ENCODE peak calls at places on chromosome 7, in six cellular contexts. J is aorta; W is prostate gland; S is naive thymus-derived CD4-positive, alpha-beta T cell; O is cardiac muscle cell; B is neuronal stem cell. X is an unnamed sample.

GRCh38 chr7:43658718-43659548 is 70.4 kb downstream of the COA1 start:
- DNase-seq in S (no peak), B (no peak), O (no peak), J (no peak), W (no peak), X (no peak)

GRCh38 chr7:131057015-131057518 is 270.6 kb upstream of the MKLN1 start:
- DNase-seq in O (no peak), S (no peak), B (no peak), J (no peak), W (peak; percentile 80), X (no peak)

GRCh38 chr7:38673795-38674194 is 42.6 kb upstream of the AMPH start:
- DNase-seq in J (no peak), O (no peak), B (no peak), S (no peak), W (no peak), X (peak; percentile 15)

GRCh38 chr7:152312316-152312715 is 123.5 kb downstream of the KMT2C start:
- DNase-seq in J (no peak), O (peak; percentile 56), S (no peak), W (no peak), B (no peak), X (no peak)

GRCh38 chr7:29224726-29225125 is 30.2 kb downstream of the CHN2 start:
- DNase-seq in S (no peak), W (no peak), O (no peak), B (no peak), J (no peak), X (no peak)

GRCh38 chr7:7237201-7237977 is 55.0 kb downstream of the C1GALT1 start:
- DNase-seq in J (no peak), W (no peak), O (no peak), B (no peak), S (no peak), X (no peak)

GRCh38 chr7:130899071-130899451 is 165.1 kb upstream of the KLF14 start:
- DNase-seq in O (no peak), W (no peak), S (no peak), B (no peak), J (no peak), X (no peak)

GRCh38 chr7:132437730-132438129 is 138.5 kb downstream of the PLXNA4 start:
- DNase-seq in S (peak; percentile 51), O (peak; percentile 80), J (no peak), B (no peak), W (no peak), X (no peak)

GRCh38 chr7:154336295-154336694 is 284.1 kb downstream of the DPP6 start:
- DNase-seq in O (no peak), J (no peak), S (no peak), W (no peak), B (no peak), X (no peak)

GRCh38 chr7:158194365-158194900 is 393.2 kb downstream of the PTPRN2 start:
- DNase-seq in J (no peak), W (no peak), S (no peak), O (no peak), B (no peak), X (no peak)

GRCh38 chr7:779480-779879 is 52.4 kb upstream of the PRKAR1B start:
- DNase-seq in O (no peak), J (no peak), W (no peak), B (no peak), S (no peak), X (no peak)

GRCh38 chr7:781228-781864 is 50.9 kb upstream of the SUN1 start:
- DNase-seq in S (no peak), O (no peak), J (no peak), B (no peak), W (no peak), X (no peak)

GRCh38 chr7:780516-780915 is 51.8 kb upstream of the SUN1 start:
- DNase-seq in B (no peak), O (no peak), J (no peak), S (no peak), W (no peak), X (no peak)

GRCh38 chr7:778968-779451 is 51.9 kb upstream of the PRKAR1B start:
- DNase-seq in S (no peak), W (no peak), B (no peak), J (no peak), O (no peak), X (no peak)

DNA sequence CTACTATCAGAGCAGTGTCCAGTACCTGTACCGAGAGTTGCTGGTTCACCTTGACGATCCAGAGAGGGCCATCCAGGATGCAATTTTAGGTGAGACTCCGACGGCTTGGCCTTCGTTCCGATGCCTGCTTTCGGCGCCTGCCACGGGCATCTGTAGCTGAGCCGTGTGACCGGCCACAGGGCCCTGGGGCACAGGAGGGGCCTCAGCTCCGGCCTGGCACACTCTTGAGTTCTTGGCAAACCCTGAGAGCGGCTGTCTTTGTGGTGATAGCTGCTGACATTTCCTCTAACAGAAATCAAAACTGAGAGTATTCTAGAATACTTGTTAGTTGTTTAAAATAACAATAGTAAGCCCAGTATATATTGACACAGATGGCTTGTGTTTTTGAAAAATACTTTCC is 52.2 kb upstream of the SUN1 start:
- DNase-seq in B (no peak), O (no peak), S (no peak), W (no peak), J (no peak), X (no peak)
- H3K36me3 ChIP-seq in B (peaks cover 94% of the 10 kb centered on the region), O (peaks cover 16% of the 10 kb centered on the region), S (no peaks in the 10 kb centered on the region), W (no peaks in the 10 kb centered on the region), J (no peaks in the 10 kb centered on the region), X (peaks cover 33% of the 10 kb centered on the region)

DNA sequence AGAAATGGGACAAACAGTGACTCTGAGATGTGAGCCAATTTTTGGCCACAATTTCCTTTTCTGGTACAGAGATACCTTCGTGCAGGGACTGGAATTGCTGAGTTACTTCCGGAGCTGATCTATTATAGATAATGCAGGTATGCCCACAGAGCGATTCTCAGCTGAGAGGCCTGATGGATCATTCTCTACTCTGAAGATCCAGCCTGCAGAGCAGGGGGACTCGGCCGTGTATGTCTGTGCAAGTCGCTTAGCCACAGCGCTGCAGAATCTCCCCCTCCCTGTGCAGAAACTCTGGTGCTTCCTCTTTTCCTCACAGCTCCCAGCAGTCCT is 183.2 kb upstream of the PRSS58 start:
- DNase-seq in S (no peak), W (no peak), J (no peak), O (no peak), B (no peak), X (no peak)
- H3K4me3 ChIP-seq in S (no peak overlapping the region), W (no peak overlapping the region), J (no peak overlapping the region), O (no peak overlapping the region), B (no peak overlapping the region), X (no peak overlapping the region)

GRCh38 chr7:27099224-27099838 is 3.2 kb downstream of the HOXA2 start:
- DNase-seq in S (no peak), O (no peak), W (no peak), B (peak; percentile 3), J (no peak), X (no peak)

GRCh38 chr7:27098493-27099223 is 2.9 kb upstream of the HOXA1 start:
- DNase-seq in J (no peak), S (no peak), B (peak; percentile 42), O (peak; percentile 42), W (no peak), X (no peak)

GRCh38 chr7:27096756-27097514 is 1.1 kb upstream of the HOXA1 start:
- DNase-seq in J (peak; percentile 83), B (peak; percentile 8), W (no peak), O (no peak), S (no peak), X (peak; percentile 63)

GRCh38 chr7:27095897-27096755 is at the start of gene HOXA1:
- DNase-seq in W (peak; percentile 84), O (peak; percentile 66), B (peak; percentile 48), S (peak; percentile 60), J (peak; percentile 95), X (peak; percentile 86)

DNA sequence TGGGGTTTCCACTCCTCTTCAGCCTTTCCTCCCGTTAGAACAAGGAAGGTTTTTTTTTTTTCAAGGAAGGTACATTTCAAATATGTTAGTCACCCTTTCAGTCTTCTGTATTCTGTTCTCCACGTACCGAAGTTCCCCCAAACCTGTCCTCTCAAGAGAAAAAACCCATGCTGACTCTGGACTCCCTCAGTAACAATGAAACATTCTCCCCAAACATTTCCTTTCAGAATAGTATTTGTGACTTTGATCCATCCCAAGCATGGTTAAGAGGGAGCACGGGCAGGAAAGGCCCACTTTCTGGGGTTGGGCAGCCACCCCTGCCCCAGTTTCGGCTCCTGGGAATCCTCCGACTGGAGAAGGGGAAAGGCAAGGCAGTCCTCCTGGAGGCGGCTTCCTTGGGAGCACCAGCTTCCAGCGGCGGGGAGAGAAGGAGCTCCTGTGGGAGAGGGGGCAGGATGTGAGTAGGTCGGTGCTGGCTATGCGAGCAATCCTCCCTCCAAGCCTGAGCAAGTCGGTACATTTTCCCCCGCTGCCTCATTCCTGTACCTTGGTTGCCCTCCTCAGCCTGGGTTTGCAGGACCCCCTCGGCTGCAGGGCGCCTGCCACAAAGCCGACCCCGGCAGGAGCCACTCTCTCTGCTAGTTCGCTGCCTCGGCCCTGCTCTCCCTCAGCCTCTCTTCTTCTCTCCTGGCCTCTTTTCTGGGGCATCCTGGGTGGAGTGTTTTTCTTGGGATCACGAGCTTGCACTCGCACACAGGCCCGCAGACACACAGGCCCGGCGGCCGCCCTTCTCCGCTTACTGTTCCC is 2.1 kb upstream of the HOXA1 start:
- DNase-seq in B (peak; percentile 32), S (no peak), J (no peak), O (no peak), W (no peak), X (no peak)
- H3K27me3 ChIP-seq in B (peaks cover 100% of the 10 kb centered on the region), S (peaks cover 8% of the 10 kb centered on the region), J (no peaks in the 10 kb centered on the region), O (peaks cover 100% of the 10 kb centered on the region), W (no peaks in the 10 kb centered on the region), X (no peaks in the 10 kb centered on the region)

GRCh38 chr7:129461809-129462208 is 27.6 kb downstream of the STRIP2 start:
- DNase-seq in J (no peak), S (no peak), B (no peak), O (no peak), W (no peak), X (no peak)
- H3K36me3 ChIP-seq in J (no peaks in the 10 kb centered on the region), S (no peaks in the 10 kb centered on the region), B (peaks cover 99% of the 10 kb centered on the region), O (peaks cover 68% of the 10 kb centered on the region), W (no peaks in the 10 kb centered on the region), X (no peaks in the 10 kb centered on the region)

GRCh38 chr7:92134271-92135099 is at the start of gene CYP51A1:
- DNase-seq in B (peak; percentile 91), W (peak; percentile 96), O (peak; percentile 91), S (peak; percentile 95), J (peak; percentile 97), X (peak; percentile 84)
- H3K4me3 ChIP-seq in B (peak within 1 kb of the TSS; percentile 99), W (peak within 1 kb of the TSS; percentile 98), O (peak within 1 kb of the TSS; percentile 66), S (peak within 1 kb of the TSS; percentile 92), J (peak within 1 kb of the TSS; percentile 46), X (peak within 1 kb of the TSS; percentile 85)

GRCh38 chr7:30683839-30684238 is 1.6 kb upstream of the CRHR2 start:
- DNase-seq in B (no peak), J (no peak), W (no peak), O (no peak), S (no peak), X (no peak)
- H3K27me3 ChIP-seq in B (peaks cover 78% of the 10 kb centered on the region), J (no peaks in the 10 kb centered on the region), W (peaks cover 12% of the 10 kb centered on the region), O (peaks cover 55% of the 10 kb centered on the region), S (no peaks in the 10 kb centered on the region), X (peaks cover 40% of the 10 kb centered on the region)

GRCh38 chr7:2542011-2542923 is 13.1 kb downstream of the BRAT1 start:
- DNase-seq in B (no peak), J (no peak), S (no peak), W (no peak), O (no peak), X (no peak)
- H3K36me3 ChIP-seq in B (peaks cover 92% of the 10 kb centered on the region), J (peaks cover 20% of the 10 kb centered on the region), S (no peaks in the 10 kb centered on the region), W (peaks cover 44% of the 10 kb centered on the region), O (peaks cover 42% of the 10 kb centered on the region), X (peaks cover 28% of the 10 kb centered on the region)